ENCODE peak calls at places on chromosomes 16 and 17, in six cellular contexts. T, G, Y, D, L and X are unnamed samples.
A peak's percentile ranks its signal among the peaks of the same experiment; 100 is the strongest.

GRCh38 chr17:15981646-15982580 is 17.6 kb downstream of the ZSWIM7 start:
- DNase-seq in G (no peak), L (no peak), T (no peak), Y (no peak), D (no peak), X (no peak)

GRCh38 chr16:87847785-87848675 is 21.3 kb downstream of the SLC7A5 start:
- DNase-seq in Y (no peak), T (peak; percentile 55), L (no peak), G (no peak), D (peak; percentile 25), X (peak; percentile 61)

GRCh38 chr17:73420897-73421296 is 109.1 kb upstream of the CDC42EP4 start:
- DNase-seq in T (no peak), D (no peak), Y (no peak), L (no peak), G (no peak), X (no peak)

GRCh38 chr17:41687828-41688640 is 651 bp upstream of the EIF1 start:
- DNase-seq in G (peak; percentile 71), L (peak; percentile 37), Y (no peak), D (no peak), T (no peak), X (no peak)

GRCh38 chr16:55502801-55503366 is 6.0 kb upstream of the LPCAT2 start:
- DNase-seq in Y (no peak), T (peak; percentile 53), D (peak; percentile 86), L (peak; percentile 78), G (no peak), X (peak; percentile 98)

GRCh38 chr17:63516910-63517824 is 6.0 kb upstream of the KCNH6 start:
- DNase-seq in Y (no peak), T (no peak), D (no peak), G (peak; percentile 67), L (no peak), X (no peak)

GRCh38 chr16:87060026-87060986 is 256.9 kb downstream of the C16orf95 start:
- DNase-seq in G (no peak), Y (no peak), L (peak; percentile 61), T (no peak), D (no peak), X (no peak)

GRCh38 chr17:49821916-49822315 is 26.0 kb downstream of the TAC4 start:
- DNase-seq in T (no peak), Y (no peak), G (no peak), D (no peak), L (no peak), X (no peak)

GRCh38 chr16:74999683-75000480 is 1.1 kb downstream of the ZNRF1 start:
- DNase-seq in T (peak; percentile 7), D (peak; percentile 58), L (peak; percentile 26), G (peak; percentile 71), Y (no peak), X (no peak)

GRCh38 chr16:31484491-31485171 is 1.7 kb downstream of the SLC5A2 start:
- DNase-seq in D (no peak), Y (no peak), G (no peak), L (no peak), T (no peak), X (no peak)

GRCh38 chr16:7236824-7237410 is 95.7 kb upstream of the RBFOX1 start:
- DNase-seq in G (no peak), Y (no peak), L (no peak), D (no peak), T (no peak), X (no peak)

GRCh38 chr17:17719199-17719940 is 38.1 kb downstream of the RAI1 start:
- DNase-seq in L (no peak), T (no peak), G (no peak), D (no peak), Y (no peak), X (no peak)

GRCh38 chr17:66306413-66306812 is 4.0 kb downstream of the PRKCA start:
- DNase-seq in T (no peak), D (no peak), Y (no peak), G (no peak), L (no peak), X (no peak)

GRCh38 chr16:87195190-87195589 is 122.0 kb downstream of the C16orf95 start:
- DNase-seq in G (no peak), Y (no peak), L (no peak), D (no peak), T (no peak), X (no peak)

GRCh38 chr17:4476512-4477070 is 22.1 kb upstream of the SPNS2 start:
- DNase-seq in Y (no peak), D (no peak), L (no peak), G (no peak), T (no peak), X (no peak)

GRCh38 chr16:57901480-57902069 is 69.4 kb downstream of the CNGB1 start:
- DNase-seq in T (no peak), L (no peak), Y (no peak), G (no peak), D (no peak), X (no peak)

GRCh38 chr17:78142113-78142861 is 3.9 kb upstream of the C17orf99 start:
- DNase-seq in T (no peak), G (peak; percentile 39), L (no peak), D (no peak), Y (no peak), X (no peak)

GRCh38 chr17:38702900-38703741 is 2.0 kb upstream of the MLLT6 start:
- DNase-seq in L (no peak), Y (no peak), D (no peak), T (peak; percentile 15), G (peak; percentile 54), X (peak; percentile 56)

GRCh38 chr16:50448981-50449380 is 80.2 kb upstream of the BRD7 start:
- DNase-seq in T (no peak), D (no peak), G (no peak), Y (no peak), L (no peak), X (no peak)

GRCh38 chr16:88088161-88088581 is 136.9 kb downstream of the BANP start:
- DNase-seq in D (no peak), Y (no peak), L (no peak), G (no peak), T (no peak), X (no peak)

GRCh38 chr16:81945665-81946064 is 65.6 kb downstream of the SDR42E1 start:
- DNase-seq in D (no peak), T (no peak), L (no peak), G (no peak), Y (no peak), X (no peak)

GRCh38 chr17:39753514-39754160 is 15.9 kb downstream of the GRB7 start:
- DNase-seq in G (no peak), D (no peak), Y (no peak), T (no peak), L (no peak), X (no peak)

GRCh38 chr17:64059756-64060155 is 39.3 kb upstream of the ICAM2 start:
- DNase-seq in T (no peak), G (no peak), L (no peak), Y (no peak), D (no peak), X (no peak)

GRCh38 chr16:15457390-15457789 is 23.0 kb downstream of the BMERB1 start:
- DNase-seq in Y (no peak), G (no peak), T (no peak), D (no peak), L (no peak), X (no peak)